ENCODE peak calls at places on chromosome 18, in six cellular contexts. One of them, this sample, is unnamed.
A peak's percentile ranks its signal among the peaks of the same experiment; 100 is the strongest.

GRCh38 chr18:72799106-72799505 is 68.7 kb downstream of the NETO1 start:
- DNase-seq in PC-3: peak; percentile 54
- DNase-seq in SK-N-SH: no peak
- DNase-seq in neural progenitor cell: no peak
- DNase-seq in GM23338: no peak
- DNase-seq in GM23248: no peak
- DNase-seq in this sample: no peak

GRCh38 chr18:67652296-67652695 is 135.8 kb upstream of the DSEL start:
- DNase-seq in SK-N-SH: peak; percentile 17
- DNase-seq in neural progenitor cell: no peak
- DNase-seq in GM23338: no peak
- DNase-seq in GM23248: no peak
- DNase-seq in PC-3: no peak
- DNase-seq in this sample: no peak

GRCh38 chr18:48824231-48824970 is 126.4 kb downstream of the SMAD7 start:
- DNase-seq in PC-3: no peak
- DNase-seq in GM23248: no peak
- DNase-seq in SK-N-SH: no peak
- DNase-seq in GM23338: no peak
- DNase-seq in neural progenitor cell: no peak
- DNase-seq in this sample: no peak

GRCh38 chr18:57811477-57812125 is 8.5 kb upstream of the ATP8B1 start:
- DNase-seq in neural progenitor cell: no peak
- DNase-seq in GM23338: no peak
- DNase-seq in GM23248: no peak
- DNase-seq in PC-3: peak; percentile 71
- DNase-seq in SK-N-SH: no peak
- DNase-seq in this sample: no peak

GRCh38 chr18:50926521-50926920 is 41.3 kb upstream of the ELAC1 start:
- DNase-seq in PC-3: no peak
- DNase-seq in neural progenitor cell: no peak
- DNase-seq in GM23338: no peak
- DNase-seq in GM23248: no peak
- DNase-seq in SK-N-SH: no peak
- DNase-seq in this sample: no peak

GRCh38 chr18:34913837-34914755 is 127.1 kb upstream of the MAPRE2 start:
- DNase-seq in PC-3: no peak
- DNase-seq in neural progenitor cell: no peak
- DNase-seq in GM23338: no peak
- DNase-seq in SK-N-SH: no peak
- DNase-seq in GM23248: no peak
- DNase-seq in this sample: no peak

GRCh38 chr18:50578651-50579050 is 18.8 kb downstream of the MAPK4 start:
- DNase-seq in GM23338: no peak
- DNase-seq in GM23248: no peak
- DNase-seq in neural progenitor cell: no peak
- DNase-seq in SK-N-SH: no peak
- DNase-seq in PC-3: peak; percentile 35
- DNase-seq in this sample: no peak

GRCh38 chr18:427005-427404 is 73.5 kb downstream of the COLEC12 start:
- DNase-seq in GM23248: peak; percentile 95
- DNase-seq in PC-3: no peak
- DNase-seq in neural progenitor cell: no peak
- DNase-seq in SK-N-SH: no peak
- DNase-seq in GM23338: no peak
- DNase-seq in this sample: no peak

GRCh38 chr18:9926977-9927376 is 13.2 kb downstream of the VAPA start:
- DNase-seq in GM23248: no peak
- DNase-seq in SK-N-SH: no peak
- DNase-seq in PC-3: no peak
- DNase-seq in neural progenitor cell: no peak
- DNase-seq in GM23338: no peak
- DNase-seq in this sample: no peak
- H3K4me1 ChIP-seq in GM23248: peaks cover 56% of the 10 kb centered on the region
- H3K4me1 ChIP-seq in SK-N-SH: peaks cover 56% of the 10 kb centered on the region
- H3K4me1 ChIP-seq in PC-3: peaks cover 27% of the 10 kb centered on the region
- H3K4me1 ChIP-seq in neural progenitor cell: peaks cover 44% of the 10 kb centered on the region
- H3K4me1 ChIP-seq in GM23338: peaks cover 47% of the 10 kb centered on the region
- H3K4me1 ChIP-seq in this sample: peaks cover 7% of the 10 kb centered on the region

DNA sequence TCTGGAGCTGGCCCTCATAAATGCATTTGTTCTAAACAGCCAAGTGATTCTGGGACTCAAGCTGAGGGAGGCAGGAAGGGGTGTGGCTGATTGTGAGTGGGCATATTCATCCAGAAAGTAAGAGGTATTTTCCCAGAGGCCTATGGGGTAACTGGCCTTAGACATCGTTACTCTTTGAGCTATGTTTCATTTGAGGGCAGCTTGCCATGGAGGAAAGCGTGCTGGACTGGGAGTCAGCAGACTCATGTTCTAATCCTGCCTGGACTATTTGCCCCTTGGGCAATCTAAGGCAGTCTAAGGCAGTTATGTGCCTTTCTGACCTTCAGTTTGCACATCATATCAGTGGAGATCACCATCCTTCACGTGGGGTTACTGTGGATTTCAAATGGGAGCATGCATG is 93.5 kb upstream of the SLC14A2 start:
- DNase-seq in GM23338: no peak
- DNase-seq in PC-3: no peak
- DNase-seq in SK-N-SH: no peak
- DNase-seq in GM23248: peak; percentile 94
- DNase-seq in neural progenitor cell: no peak
- DNase-seq in this sample: no peak
- TF ChIP-seq EZH2phosphoT487 in GM23338: no peak
- TF ChIP-seq EZH2phosphoT487 in PC-3: no peak
- TF ChIP-seq EZH2phosphoT487 in SK-N-SH: no peak
- TF ChIP-seq EZH2phosphoT487 in GM23248: no peak
- TF ChIP-seq EZH2phosphoT487 in neural progenitor cell: no peak
- TF ChIP-seq EZH2phosphoT487 in this sample: no peak

GRCh38 chr18:77090546-77091200 is 41.9 kb downstream of the MBP start:
- DNase-seq in PC-3: no peak
- DNase-seq in SK-N-SH: no peak
- DNase-seq in GM23338: no peak
- DNase-seq in GM23248: no peak
- DNase-seq in neural progenitor cell: no peak
- DNase-seq in this sample: no peak

GRCh38 chr18:77091366-77091765 is 41.2 kb downstream of the MBP start:
- DNase-seq in PC-3: no peak
- DNase-seq in GM23248: no peak
- DNase-seq in SK-N-SH: no peak
- DNase-seq in neural progenitor cell: no peak
- DNase-seq in GM23338: no peak
- DNase-seq in this sample: no peak

GRCh38 chr18:77089796-77090285 is 42.7 kb downstream of the MBP start:
- DNase-seq in PC-3: no peak
- DNase-seq in SK-N-SH: no peak
- DNase-seq in GM23248: no peak
- DNase-seq in neural progenitor cell: no peak
- DNase-seq in GM23338: no peak
- DNase-seq in this sample: no peak

GRCh38 chr18:77087391-77088141 is 45.0 kb downstream of the MBP start:
- DNase-seq in GM23338: peak; percentile 71
- DNase-seq in SK-N-SH: no peak
- DNase-seq in GM23248: peak; percentile 69
- DNase-seq in PC-3: no peak
- DNase-seq in neural progenitor cell: peak; percentile 73
- DNase-seq in this sample: no peak

GRCh38 chr18:77088977-77089795 is 43.4 kb downstream of the MBP start:
- DNase-seq in SK-N-SH: no peak
- DNase-seq in neural progenitor cell: no peak
- DNase-seq in GM23248: no peak
- DNase-seq in GM23338: peak; percentile 79
- DNase-seq in PC-3: peak; percentile 96
- DNase-seq in this sample: no peak
- H3F3A ChIP-seq in SK-N-SH: peaks cover 5% of the 10 kb centered on the region
- H3F3A ChIP-seq in neural progenitor cell: no peaks in the 10 kb centered on the region
- H3F3A ChIP-seq in GM23248: peaks cover 15% of the 10 kb centered on the region
- H3F3A ChIP-seq in GM23338: no peaks in the 10 kb centered on the region
- H3F3A ChIP-seq in PC-3: no peaks in the 10 kb centered on the region
- H3F3A ChIP-seq in this sample: no peaks in the 10 kb centered on the region

GRCh38 chr18:59512025-59512710 is 153.1 kb upstream of the LMAN1 start:
- DNase-seq in SK-N-SH: no peak
- DNase-seq in neural progenitor cell: no peak
- DNase-seq in PC-3: no peak
- DNase-seq in GM23248: no peak
- DNase-seq in GM23338: no peak
- DNase-seq in this sample: no peak
- H3K4me1 ChIP-seq in SK-N-SH: peaks cover 5% of the 10 kb centered on the region
- H3K4me1 ChIP-seq in neural progenitor cell: peaks cover 3% of the 10 kb centered on the region
- H3K4me1 ChIP-seq in PC-3: peaks cover 13% of the 10 kb centered on the region
- H3K4me1 ChIP-seq in GM23248: peaks cover 19% of the 10 kb centered on the region
- H3K4me1 ChIP-seq in GM23338: no peaks in the 10 kb centered on the region
- H3K4me1 ChIP-seq in this sample: no peaks in the 10 kb centered on the region